ENCODE peak calls at places on chromosomes 1 and 21, in seven cellular contexts. U is left cardiac atrium; W is activated T-cell treated with anti-CD3 and anti-CD28 coated beads, Interleukin-2, amount 50 U/mL, for 72 hours; D is KG1; K is left colon; H is aorta; S is AG08396. O is an unnamed sample.

GRCh38 chr1:151238467-151238739 is 16.1 kb upstream of the PSMD4 start:
- DNase-seq in K (no peak), U (no peak), H (no peak), S (peak), D (no peak), W (no peak), O (peak)

GRCh38 chr1:185926562-185926961 is 192.4 kb downstream of the HMCN1 start:
- DNase-seq in K (no peak), S (no peak), H (no peak), D (no peak), W (no peak), U (no peak), O (peak)

GRCh38 chr1:76450229-76450628 is 375.7 kb downstream of the ST6GALNAC3 start:
- DNase-seq in K (no peak), D (no peak), H (no peak), U (no peak), W (no peak), S (no peak), O (no peak)

GRCh38 chr1:168092566-168093355 is 44.0 kb downstream of the GPR161 start:
- DNase-seq in D (no peak), S (no peak), K (no peak), U (no peak), W (no peak), H (no peak), O (peak)

GRCh38 chr1:86640161-86640560 is 64.2 kb upstream of the SH3GLB1 start:
- DNase-seq in H (no peak), K (no peak), S (no peak), U (no peak), W (no peak), D (no peak), O (no peak)

GRCh38 chr1:110787328-110788071 is 85.4 kb upstream of the CD53 start:
- DNase-seq in H (no peak), U (no peak), W (no peak), K (peak), S (no peak), D (peak), O (no peak)

GRCh38 chr21:38668501-38668900 is 137.2 kb upstream of the ETS2 start:
- DNase-seq in U (no peak), W (no peak), K (peak), H (no peak), D (no peak), S (no peak), O (no peak)

GRCh38 chr1:67404212-67404620 is 26.0 kb downstream of the SERBP1 start:
- DNase-seq in K (no peak), S (no peak), U (no peak), D (no peak), H (no peak), W (no peak), O (peak)

GRCh38 chr1:31872658-31873636 is 57.1 kb upstream of the SPOCD1 start:
- DNase-seq in S (no peak), U (no peak), K (no peak), D (no peak), W (no peak), H (no peak), O (no peak)

GRCh38 chr1:18972991-18973390 is 16.5 kb upstream of the IFFO2 start:
- DNase-seq in W (no peak), U (no peak), H (peak), S (no peak), K (no peak), D (no peak), O (no peak)

GRCh38 chr1:16984717-16985116 is 4.3 kb upstream of the MFAP2 start:
- DNase-seq in S (peak), W (no peak), D (no peak), U (peak), H (peak), K (no peak), O (no peak)

GRCh38 chr1:32455958-32456357 is 8.9 kb upstream of the ZBTB8B start:
- DNase-seq in H (no peak), W (no peak), U (no peak), S (no peak), K (no peak), D (no peak), O (no peak)

GRCh38 chr1:23394664-23395063 is 25.0 kb upstream of the ZNF436 start:
- DNase-seq in W (no peak), H (peak), S (peak), K (peak), U (peak), D (no peak), O (peak)

GRCh38 chr1:31855038-31855845 is 39.4 kb upstream of the SPOCD1 start:
- DNase-seq in K (no peak), U (no peak), W (no peak), H (no peak), S (peak), D (no peak), O (no peak)

GRCh38 chr1:165891461-165891860 is 64.0 kb downstream of the UCK2 start:
- DNase-seq in H (no peak), K (no peak), S (no peak), U (no peak), W (no peak), D (no peak), O (no peak)

GRCh38 chr1:85134583-85135455 is 66.0 kb downstream of the SYDE2 start:
- DNase-seq in U (no peak), S (peak), H (no peak), K (no peak), W (no peak), D (no peak), O (no peak)

GRCh38 chr1:83762419-83762818 is 236.5 kb downstream of the TTLL7 start:
- DNase-seq in U (no peak), W (no peak), H (no peak), S (no peak), K (no peak), D (no peak), O (no peak)

GRCh38 chr1:163565171-163565570 is 243.4 kb downstream of the NUF2 start:
- DNase-seq in H (no peak), W (no peak), U (no peak), D (no peak), S (no peak), K (no peak), O (peak)

GRCh38 chr1:22818061-22818770 is 107.6 kb downstream of the EPHB2 start:
- DNase-seq in W (no peak), D (no peak), H (no peak), U (no peak), K (no peak), S (no peak), O (no peak)

GRCh38 chr1:13994386-13994785 is 294.4 kb downstream of the PRDM2 start:
- DNase-seq in U (no peak), W (no peak), H (no peak), S (no peak), K (no peak), D (no peak), O (no peak)

GRCh38 chr1:33736496-33736895 is 127.4 kb upstream of the HMGB4 start:
- DNase-seq in D (no peak), H (no peak), W (no peak), K (no peak), U (no peak), S (no peak), O (no peak)

O was measured in NCI-H82.